ENCODE peak calls at places on chromosomes 1 and 21, in seven cellular contexts. One of them, this sample, is unnamed.

GRCh38 chr1:200739499-200740290 is 1.0 kb downstream of the CAMSAP2 start:
- DNase-seq in GM06990: no peak
- DNase-seq in A549: peak
- DNase-seq in SK-N-SH: no peak
- DNase-seq in cardiac fibroblast: peak
- DNase-seq in tibial artery: peak
- DNase-seq in fibroblast of lung: no peak
- DNase-seq in this sample: no peak

GRCh38 chr1:187878883-187879282 is 1050.1 kb downstream of the PLA2G4A start:
- DNase-seq in cardiac fibroblast: no peak
- DNase-seq in SK-N-SH: no peak
- DNase-seq in tibial artery: no peak
- DNase-seq in GM06990: no peak
- DNase-seq in A549: no peak
- DNase-seq in fibroblast of lung: no peak
- DNase-seq in this sample: no peak

GRCh38 chr1:26959722-26960624 is at the start of gene KDF1:
- DNase-seq in fibroblast of lung: no peak
- DNase-seq in SK-N-SH: peak
- DNase-seq in A549: no peak
- DNase-seq in GM06990: peak
- DNase-seq in tibial artery: no peak
- DNase-seq in cardiac fibroblast: no peak
- DNase-seq in this sample: no peak

GRCh38 chr1:22131875-22132486 is 10.9 kb downstream of the WNT4 start:
- DNase-seq in tibial artery: no peak
- DNase-seq in SK-N-SH: peak
- DNase-seq in A549: peak
- DNase-seq in cardiac fibroblast: no peak
- DNase-seq in GM06990: peak
- DNase-seq in fibroblast of lung: no peak
- DNase-seq in this sample: no peak

GRCh38 chr21:14982336-14982735 is 82.5 kb downstream of the NRIP1 start:
- DNase-seq in GM06990: no peak
- DNase-seq in tibial artery: no peak
- DNase-seq in fibroblast of lung: no peak
- DNase-seq in cardiac fibroblast: no peak
- DNase-seq in A549: no peak
- DNase-seq in SK-N-SH: no peak
- DNase-seq in this sample: no peak

GRCh38 chr21:46665566-46665965 is 30.1 kb downstream of the PRMT2 start:
- DNase-seq in fibroblast of lung: no peak
- DNase-seq in SK-N-SH: no peak
- DNase-seq in GM06990: no peak
- DNase-seq in A549: no peak
- DNase-seq in tibial artery: no peak
- DNase-seq in cardiac fibroblast: no peak
- DNase-seq in this sample: no peak

GRCh38 chr1:33178836-33179439 is 2.9 kb downstream of the TRIM62 start:
- DNase-seq in GM06990: no peak
- DNase-seq in cardiac fibroblast: no peak
- DNase-seq in tibial artery: no peak
- DNase-seq in fibroblast of lung: no peak
- DNase-seq in SK-N-SH: no peak
- DNase-seq in A549: no peak
- DNase-seq in this sample: no peak

GRCh38 chr1:183970516-183971300 is 66.8 kb downstream of the COLGALT2 start:
- DNase-seq in cardiac fibroblast: no peak
- DNase-seq in GM06990: no peak
- DNase-seq in tibial artery: no peak
- DNase-seq in A549: no peak
- DNase-seq in SK-N-SH: no peak
- DNase-seq in fibroblast of lung: no peak
- DNase-seq in this sample: no peak

GRCh38 chr1:12290828-12291227 is 61.0 kb downstream of the VPS13D start:
- DNase-seq in tibial artery: no peak
- DNase-seq in A549: no peak
- DNase-seq in fibroblast of lung: no peak
- DNase-seq in SK-N-SH: no peak
- DNase-seq in cardiac fibroblast: no peak
- DNase-seq in GM06990: no peak
- DNase-seq in this sample: no peak

GRCh38 chr21:44466996-44467858 is 11.9 kb downstream of the LRRC3 start:
- DNase-seq in fibroblast of lung: no peak
- DNase-seq in GM06990: no peak
- DNase-seq in tibial artery: no peak
- DNase-seq in cardiac fibroblast: no peak
- DNase-seq in SK-N-SH: no peak
- DNase-seq in A549: no peak
- DNase-seq in this sample: no peak

GRCh38 chr1:47986741-47987140 is 10.4 kb downstream of the TRABD2B start:
- DNase-seq in tibial artery: peak
- DNase-seq in fibroblast of lung: no peak
- DNase-seq in cardiac fibroblast: peak
- DNase-seq in SK-N-SH: peak
- DNase-seq in A549: no peak
- DNase-seq in GM06990: no peak
- DNase-seq in this sample: no peak

GRCh38 chr1:47981664-47982350 is 15.4 kb downstream of the TRABD2B start:
- DNase-seq in tibial artery: no peak
- DNase-seq in GM06990: no peak
- DNase-seq in SK-N-SH: no peak
- DNase-seq in cardiac fibroblast: no peak
- DNase-seq in fibroblast of lung: no peak
- DNase-seq in A549: no peak
- DNase-seq in this sample: no peak

GRCh38 chr1:47985001-47985400 is 12.2 kb downstream of the TRABD2B start:
- DNase-seq in GM06990: no peak
- DNase-seq in SK-N-SH: no peak
- DNase-seq in fibroblast of lung: no peak
- DNase-seq in cardiac fibroblast: no peak
- DNase-seq in tibial artery: no peak
- DNase-seq in A549: no peak
- DNase-seq in this sample: no peak

GRCh38 chr1:47984175-47984789 is 12.9 kb downstream of the TRABD2B start:
- DNase-seq in A549: no peak
- DNase-seq in tibial artery: no peak
- DNase-seq in SK-N-SH: no peak
- DNase-seq in fibroblast of lung: no peak
- DNase-seq in GM06990: no peak
- DNase-seq in cardiac fibroblast: no peak
- DNase-seq in this sample: no peak

GRCh38 chr1:47983677-47984076 is 13.5 kb downstream of the TRABD2B start:
- DNase-seq in A549: no peak
- DNase-seq in GM06990: no peak
- DNase-seq in fibroblast of lung: no peak
- DNase-seq in cardiac fibroblast: no peak
- DNase-seq in tibial artery: no peak
- DNase-seq in SK-N-SH: no peak
- DNase-seq in this sample: no peak
- H3K4me3 ChIP-seq in A549: no peak
- H3K4me3 ChIP-seq in GM06990: no peak
- H3K4me3 ChIP-seq in fibroblast of lung: no peak
- H3K4me3 ChIP-seq in cardiac fibroblast: no peak
- H3K4me3 ChIP-seq in tibial artery: no peak
- H3K4me3 ChIP-seq in SK-N-SH: no peak
- H3K4me3 ChIP-seq in this sample: no peak

DNA sequence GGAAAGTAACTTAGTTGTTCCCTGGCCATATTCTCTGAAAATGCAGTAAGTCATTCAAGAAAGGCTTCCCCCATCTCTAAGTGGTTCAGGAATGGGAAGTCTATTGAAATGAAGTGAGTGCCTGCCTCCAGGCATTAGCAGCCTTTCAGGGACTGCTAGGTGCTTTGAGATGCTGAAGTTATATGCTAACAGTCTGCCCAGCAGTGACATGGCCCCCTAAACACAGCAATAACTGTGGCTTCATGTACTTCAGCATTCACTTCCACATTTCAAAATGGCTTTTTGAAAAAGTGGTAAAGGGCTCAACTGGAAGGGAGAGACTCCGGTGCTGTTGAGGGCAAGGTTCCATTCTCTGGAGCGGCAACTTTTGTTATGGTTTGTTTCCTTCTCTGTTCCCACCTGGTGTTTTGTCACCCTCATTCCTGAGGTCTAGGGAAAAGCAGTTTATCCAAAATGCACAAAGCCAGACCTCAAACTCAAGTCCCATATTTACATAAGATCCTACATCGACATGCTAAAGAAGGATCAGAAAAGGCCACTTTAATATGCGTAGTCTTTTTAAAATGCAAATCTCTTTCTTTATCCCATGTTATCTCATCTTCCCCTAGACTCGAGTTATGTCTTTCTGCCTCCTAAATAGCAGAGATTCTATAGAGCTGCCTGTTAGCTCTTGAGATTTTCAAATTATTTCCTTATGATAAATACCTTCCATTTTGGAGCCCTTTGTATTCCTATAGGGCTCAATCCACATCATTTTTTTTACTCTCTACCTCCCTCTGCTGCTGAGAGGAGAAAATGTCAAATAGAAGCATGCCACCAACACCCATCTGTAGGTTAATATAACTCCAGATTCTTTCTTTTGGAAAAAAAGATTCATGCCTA is 34.2 kb upstream of the LRRC8C start:
- DNase-seq in fibroblast of lung: peak
- DNase-seq in A549: peak
- DNase-seq in cardiac fibroblast: peak
- DNase-seq in tibial artery: no peak
- DNase-seq in SK-N-SH: peak
- DNase-seq in GM06990: no peak
- DNase-seq in this sample: peak
- TF ChIP-seq CTCF in fibroblast of lung: peak
- TF ChIP-seq CTCF in A549: peak
- TF ChIP-seq CTCF in cardiac fibroblast: peak
- TF ChIP-seq CTCF in tibial artery: peak
- TF ChIP-seq CTCF in SK-N-SH: peak
- TF ChIP-seq CTCF in GM06990: peak
- TF ChIP-seq CTCF in this sample: peak

GRCh38 chr1:31029031-31029430 is 36.5 kb downstream of the PUM1 start:
- DNase-seq in SK-N-SH: no peak
- DNase-seq in fibroblast of lung: no peak
- DNase-seq in tibial artery: no peak
- DNase-seq in A549: no peak
- DNase-seq in GM06990: no peak
- DNase-seq in cardiac fibroblast: no peak
- DNase-seq in this sample: peak
- H3K4me3 ChIP-seq in SK-N-SH: no peak
- H3K4me3 ChIP-seq in fibroblast of lung: no peak
- H3K4me3 ChIP-seq in tibial artery: no peak
- H3K4me3 ChIP-seq in A549: no peak
- H3K4me3 ChIP-seq in GM06990: no peak
- H3K4me3 ChIP-seq in cardiac fibroblast: no peak
- H3K4me3 ChIP-seq in this sample: no peak

GRCh38 chr1:66980745-66981367 is 56.1 kb downstream of the MIER1 start:
- DNase-seq in tibial artery: no peak
- DNase-seq in SK-N-SH: no peak
- DNase-seq in A549: no peak
- DNase-seq in GM06990: no peak
- DNase-seq in fibroblast of lung: peak
- DNase-seq in cardiac fibroblast: no peak
- DNase-seq in this sample: peak

GRCh38 chr1:66985835-66986234 is 61.0 kb downstream of the MIER1 start:
- DNase-seq in GM06990: no peak
- DNase-seq in SK-N-SH: no peak
- DNase-seq in tibial artery: no peak
- DNase-seq in A549: no peak
- DNase-seq in fibroblast of lung: no peak
- DNase-seq in cardiac fibroblast: no peak
- DNase-seq in this sample: no peak

GRCh38 chr1:66981679-66982078 is 56.9 kb downstream of the MIER1 start:
- DNase-seq in A549: no peak
- DNase-seq in fibroblast of lung: peak
- DNase-seq in cardiac fibroblast: peak
- DNase-seq in SK-N-SH: no peak
- DNase-seq in tibial artery: no peak
- DNase-seq in GM06990: no peak
- DNase-seq in this sample: peak

GRCh38 chr1:66984491-66984890 is 59.7 kb downstream of the MIER1 start:
- DNase-seq in A549: no peak
- DNase-seq in tibial artery: no peak
- DNase-seq in GM06990: peak
- DNase-seq in cardiac fibroblast: no peak
- DNase-seq in fibroblast of lung: no peak
- DNase-seq in SK-N-SH: no peak
- DNase-seq in this sample: no peak

GRCh38 chr1:66982561-66983285 is 57.9 kb downstream of the MIER1 start:
- DNase-seq in GM06990: no peak
- DNase-seq in fibroblast of lung: no peak
- DNase-seq in A549: no peak
- DNase-seq in tibial artery: no peak
- DNase-seq in cardiac fibroblast: no peak
- DNase-seq in SK-N-SH: no peak
- DNase-seq in this sample: no peak
- TF ChIP-seq CTCF in GM06990: no peak
- TF ChIP-seq CTCF in fibroblast of lung: no peak
- TF ChIP-seq CTCF in A549: no peak
- TF ChIP-seq CTCF in tibial artery: no peak
- TF ChIP-seq CTCF in cardiac fibroblast: no peak
- TF ChIP-seq CTCF in SK-N-SH: no peak
- TF ChIP-seq CTCF in this sample: no peak

GRCh38 chr1:232627645-232628334 is 2.1 kb downstream of the SIPA1L2 start:
- DNase-seq in cardiac fibroblast: peak
- DNase-seq in tibial artery: no peak
- DNase-seq in fibroblast of lung: peak
- DNase-seq in A549: peak
- DNase-seq in SK-N-SH: peak
- DNase-seq in GM06990: peak
- DNase-seq in this sample: peak
- H3K4me3 ChIP-seq in cardiac fibroblast: no peak
- H3K4me3 ChIP-seq in tibial artery: no peak
- H3K4me3 ChIP-seq in fibroblast of lung: no peak
- H3K4me3 ChIP-seq in A549: no peak
- H3K4me3 ChIP-seq in SK-N-SH: no peak
- H3K4me3 ChIP-seq in GM06990: no peak
- H3K4me3 ChIP-seq in this sample: peak